ENCODE peak calls at places on chromosomes 12 and 14, in six cellular contexts. F is H1, M is sigmoid colon, Z is right lobe of liver, O is GM06990, E is WTC11. H is an unnamed sample.

GRCh38 chr12:68623059-68623458 is 12.4 kb downstream of the RAP1B start:
- DNase-seq in Z (no peak), M (no peak), F (no peak), O (no peak), E (no peak), H (no peak)

GRCh38 chr14:75274045-75274898 is 4.4 kb upstream of the FOS start:
- DNase-seq in Z (no peak), E (no peak), O (no peak), F (no peak), M (no peak), H (no peak)

GRCh38 chr14:77310041-77310440 is 10.6 kb downstream of the POMT2 start:
- DNase-seq in E (no peak), Z (no peak), O (no peak), F (no peak), M (no peak), H (no peak)

GRCh38 chr12:26810330-26810729 is 22.7 kb downstream of the ITPR2 start:
- DNase-seq in M (peak), Z (no peak), O (no peak), E (peak), F (no peak), H (no peak)

GRCh38 chr12:101856030-101856429 is 21.4 kb upstream of the DRAM1 start:
- DNase-seq in F (no peak), Z (no peak), O (no peak), E (no peak), M (no peak), H (no peak)

GRCh38 chr12:125239563-125239962 is 174.3 kb downstream of the AACS start:
- DNase-seq in E (no peak), M (no peak), Z (no peak), O (no peak), F (no peak), H (no peak)

GRCh38 chr14:98015921-98016320 is 1218.7 kb downstream of the VRK1 start:
- DNase-seq in F (no peak), O (no peak), Z (no peak), M (no peak), E (no peak), H (no peak)

GRCh38 chr12:116894913-116895312 is 13.7 kb upstream of the HRK start:
- DNase-seq in E (no peak), O (no peak), M (no peak), Z (no peak), F (no peak), H (no peak)

GRCh38 chr12:65275627-65276026 is 2.9 kb upstream of the MSRB3 start:
- DNase-seq in F (no peak), O (no peak), Z (no peak), E (no peak), M (no peak), H (no peak)

GRCh38 chr12:117188961-117189724 is 1.1 kb downstream of the FBXO21 start:
- DNase-seq in Z (no peak), O (no peak), E (no peak), F (no peak), M (no peak), H (no peak)

GRCh38 chr12:3398196-3398789 is 92.7 kb upstream of the PRMT8 start:
- DNase-seq in M (no peak), F (no peak), O (no peak), E (no peak), Z (no peak), H (no peak)

GRCh38 chr14:95327558-95328374 is 8.1 kb upstream of the CLMN start:
- DNase-seq in F (no peak), O (peak), Z (no peak), M (no peak), E (no peak), H (no peak)

GRCh38 chr12:91335724-91336123 is 153.1 kb upstream of the DCN start:
- DNase-seq in O (no peak), F (no peak), E (no peak), M (no peak), Z (no peak), H (no peak)

GRCh38 chr12:120944645-120945217 is 33.6 kb upstream of the HNF1A start:
- DNase-seq in Z (no peak), O (peak), M (no peak), E (peak), F (peak), H (peak)

GRCh38 chr12:3077572-3078081 is 448 bp downstream of the TSPAN9 start:
- DNase-seq in Z (no peak), F (no peak), E (peak), M (peak), O (no peak), H (no peak)

GRCh38 chr12:75774309-75775052 is 257.1 kb downstream of the PHLDA1 start:
- DNase-seq in E (no peak), M (no peak), F (no peak), O (peak), Z (no peak), H (no peak)

GRCh38 chr14:54685286-54685845 is 118.4 kb downstream of the SAMD4A start:
- DNase-seq in O (no peak), M (no peak), F (no peak), Z (no peak), E (no peak), H (no peak)

GRCh38 chr14:100430571-100430970 is 107.4 kb downstream of the SLC25A47 start:
- DNase-seq in F (no peak), M (peak), E (no peak), Z (no peak), O (no peak), H (no peak)

GRCh38 chr14:81384900-81385299 is 15.2 kb downstream of the STON2 start:
- DNase-seq in O (no peak), F (no peak), M (no peak), Z (no peak), E (no peak), H (no peak)

GRCh38 chr12:5022465-5023061 is 21.1 kb upstream of the KCNA5 start:
- DNase-seq in F (peak), O (no peak), E (peak), Z (no peak), M (no peak), H (peak)

GRCh38 chr14:32469388-32470160 is 140.5 kb downstream of the AKAP6 start:
- DNase-seq in E (no peak), M (no peak), Z (no peak), F (no peak), O (no peak), H (no peak)

GRCh38 chr12:106006940-106007339 is 131.8 kb downstream of the NUAK1 start:
- DNase-seq in Z (no peak), F (no peak), E (no peak), O (no peak), M (no peak), H (no peak)

GRCh38 chr14:67663633-67664032 is 10.8 kb downstream of the VTI1B start:
- DNase-seq in Z (no peak), M (no peak), E (no peak), F (no peak), O (no peak), H (no peak)

GRCh38 chr12:113203852-113204760 is 17.2 kb upstream of the TPCN1 start:
- DNase-seq in E (no peak), O (no peak), M (no peak), F (no peak), Z (no peak), H (no peak)

GRCh38 chr12:69534389-69534822 is 50.9 kb upstream of the CCT2 start:
- DNase-seq in E (peak), Z (no peak), M (peak), O (no peak), F (peak), H (peak)

GRCh38 chr12:117142094-117142493 is 42.9 kb upstream of the TESC start:
- DNase-seq in O (no peak), E (no peak), M (no peak), F (no peak), Z (no peak), H (no peak)

GRCh38 chr12:65300067-65300466 is 21.6 kb downstream of the MSRB3 start:
- DNase-seq in F (no peak), E (no peak), Z (no peak), O (no peak), M (no peak), H (no peak)

GRCh38 chr12:11658796-11659195 is 9.3 kb downstream of the ETV6 start:
- DNase-seq in Z (no peak), O (no peak), M (no peak), E (no peak), F (no peak), H (no peak)

GRCh38 chr12:123798518-123798917 is 36.4 kb downstream of the DNAH10 start:
- DNase-seq in E (no peak), O (no peak), Z (no peak), M (no peak), F (no peak), H (no peak)

GRCh38 chr12:123807002-123807401 is 44.9 kb downstream of the DNAH10 start:
- DNase-seq in M (no peak), Z (no peak), F (no peak), O (no peak), E (no peak), H (no peak)

GRCh38 chr12:123805119-123805518 is 43.0 kb downstream of the DNAH10 start:
- DNase-seq in E (no peak), F (no peak), O (no peak), Z (no peak), M (no peak), H (no peak)

GRCh38 chr12:123799227-123799626 is 37.1 kb downstream of the DNAH10 start:
- DNase-seq in Z (no peak), M (no peak), O (no peak), E (no peak), F (no peak), H (no peak)

DNA sequence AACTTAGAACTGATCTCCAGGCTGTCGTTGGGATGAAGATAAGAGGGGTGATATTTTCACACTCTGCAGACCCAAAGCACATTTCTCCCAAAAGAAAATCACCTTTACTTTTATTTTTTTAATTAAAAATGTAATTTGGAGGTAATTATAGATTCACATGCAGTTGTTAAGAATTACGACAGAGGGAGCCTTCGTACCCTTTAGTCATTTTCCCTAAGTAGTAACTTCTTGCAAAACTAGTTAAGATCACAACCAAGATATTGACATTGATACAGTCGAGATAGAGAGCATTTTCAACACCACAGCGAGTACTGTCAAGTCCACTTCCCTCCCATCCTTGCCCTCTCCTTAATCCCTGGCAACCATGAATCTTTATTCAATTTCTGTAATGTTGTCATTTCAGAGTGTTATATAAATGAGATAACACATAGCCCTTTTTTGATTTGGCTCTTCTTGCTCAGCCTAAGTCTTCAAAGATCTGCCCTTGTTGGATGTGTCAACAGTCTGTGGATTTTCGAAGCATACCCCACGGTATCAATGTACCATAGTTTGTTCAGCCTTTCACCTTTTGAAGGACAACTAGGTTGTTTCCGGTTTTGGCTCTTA is 39.6 kb downstream of the DNAH10 start:
- DNase-seq in F (no peak), E (no peak), M (no peak), O (no peak), Z (no peak), H (no peak)
- TF ChIP-seq CTCF in F (no peak), E (no peak), M (no peak), O (peak), Z (peak), H (peak)

GRCh38 chr12:85147331-85147730 is 111.2 kb downstream of the LRRIQ1 start:
- DNase-seq in M (no peak), F (no peak), Z (no peak), E (no peak), O (no peak), H (no peak)
- TF ChIP-seq CTCF in M (no peak), F (no peak), Z (no peak), E (no peak), O (no peak), H (no peak)

GRCh38 chr12:52975204-52975603 is 26.3 kb downstream of the KRT18 start:
- DNase-seq in E (no peak), F (no peak), Z (no peak), O (no peak), M (no peak), H (no peak)

GRCh38 chr12:52976574-52977071 is 27.7 kb downstream of the KRT18 start:
- DNase-seq in M (no peak), F (no peak), O (no peak), Z (no peak), E (no peak), H (peak)

GRCh38 chr12:52971701-52972329 is 22.9 kb downstream of the KRT18 start:
- DNase-seq in O (no peak), M (no peak), F (no peak), E (no peak), Z (no peak), H (no peak)

GRCh38 chr12:52977195-52977594 is 28.3 kb downstream of the KRT18 start:
- DNase-seq in E (no peak), F (no peak), M (no peak), O (no peak), Z (no peak), H (no peak)

DNA sequence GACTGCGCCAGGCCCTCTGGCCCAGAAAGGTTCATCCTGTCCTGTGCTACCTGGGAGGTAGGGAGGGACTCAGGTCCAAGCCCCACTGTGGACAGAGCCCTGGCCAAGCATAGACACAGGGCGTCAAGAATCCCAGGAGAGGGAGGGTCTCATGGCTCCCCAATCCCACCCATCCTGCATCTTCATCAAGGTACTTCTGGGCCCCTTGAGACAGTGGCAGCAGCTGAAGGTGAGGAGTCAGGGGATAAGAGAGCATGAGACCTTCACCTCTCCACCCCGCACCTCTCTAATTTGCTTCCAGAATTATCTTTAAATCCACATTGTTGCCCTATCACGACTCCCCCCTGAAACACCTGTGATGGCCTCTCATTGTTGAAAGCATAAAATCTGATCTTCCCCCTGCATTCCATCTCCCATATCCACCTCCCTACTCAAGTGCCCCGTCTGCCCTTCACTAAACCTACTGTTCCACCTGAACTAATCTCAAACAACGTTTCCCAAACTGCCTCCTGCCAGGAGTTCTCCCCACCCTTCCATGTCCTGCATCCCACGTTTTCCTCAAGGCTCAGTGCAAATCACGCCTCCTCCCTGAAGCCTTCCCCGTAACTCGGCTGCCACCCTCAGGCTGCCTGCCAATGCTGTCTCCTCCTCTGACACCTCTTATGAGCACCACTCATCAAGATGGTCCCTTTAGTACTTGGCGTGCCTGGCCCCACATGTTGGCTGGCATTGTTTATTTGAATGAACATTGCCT is 27.1 kb downstream of the KRT18 start:
- DNase-seq in M (no peak), O (no peak), Z (no peak), E (peak), F (no peak), H (no peak)
- TF ChIP-seq CTCF in M (no peak), O (no peak), Z (peak), E (no peak), F (peak), H (peak)

GRCh38 chr12:50166776-50167025 is 468 bp downstream of the CERS5 start:
- DNase-seq in F (no peak), M (peak), E (no peak), O (no peak), Z (no peak), H (no peak)

GRCh38 chr12:50162225-50162624 is 4.9 kb downstream of the CERS5 start:
- DNase-seq in M (no peak), O (no peak), E (no peak), F (no peak), Z (no peak), H (no peak)

GRCh38 chr12:50164963-50165362 is 2.2 kb downstream of the CERS5 start:
- DNase-seq in F (no peak), O (no peak), Z (no peak), E (no peak), M (no peak), H (no peak)

DNA sequence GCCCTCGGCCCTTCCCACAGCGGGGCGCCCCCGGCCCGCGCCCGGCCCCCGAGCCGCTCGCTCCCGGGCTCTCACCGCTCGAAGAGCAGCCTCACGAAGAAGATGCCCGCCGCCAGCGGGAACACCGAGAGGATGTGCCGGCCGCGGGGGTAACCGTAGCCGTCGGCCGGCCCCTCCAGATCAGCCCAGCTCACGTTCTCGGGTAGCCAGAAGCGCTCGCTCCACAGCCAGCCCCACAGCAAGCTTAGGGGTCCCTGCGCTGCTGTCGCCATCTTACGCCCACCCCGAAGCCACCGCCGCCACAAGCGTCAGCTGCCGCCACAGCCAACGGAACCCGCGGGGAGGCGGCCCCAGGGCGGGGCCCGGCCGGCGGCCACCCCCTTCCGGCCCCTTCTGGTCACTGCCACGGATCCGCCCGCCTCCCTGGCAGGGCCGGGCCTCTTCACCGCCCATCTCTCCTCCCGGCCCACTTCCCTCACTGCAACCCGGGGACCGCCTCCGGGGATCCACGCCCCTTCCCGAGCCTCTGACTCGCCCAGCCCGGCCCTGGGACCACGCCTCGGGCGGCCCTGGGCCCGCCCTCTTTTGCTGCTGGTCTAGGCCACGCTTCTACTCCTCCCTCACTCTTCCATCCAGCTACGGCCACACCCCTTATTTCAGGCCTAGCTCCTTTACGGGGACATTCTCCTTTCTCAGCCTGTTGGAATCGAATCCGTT is at the start of gene CERS5:
- DNase-seq in F (peak), E (peak), Z (peak), O (peak), M (peak), H (peak)
- TF ChIP-seq CTCF in F (no peak), E (peak), Z (peak), O (no peak), M (peak), H (peak)

DNA sequence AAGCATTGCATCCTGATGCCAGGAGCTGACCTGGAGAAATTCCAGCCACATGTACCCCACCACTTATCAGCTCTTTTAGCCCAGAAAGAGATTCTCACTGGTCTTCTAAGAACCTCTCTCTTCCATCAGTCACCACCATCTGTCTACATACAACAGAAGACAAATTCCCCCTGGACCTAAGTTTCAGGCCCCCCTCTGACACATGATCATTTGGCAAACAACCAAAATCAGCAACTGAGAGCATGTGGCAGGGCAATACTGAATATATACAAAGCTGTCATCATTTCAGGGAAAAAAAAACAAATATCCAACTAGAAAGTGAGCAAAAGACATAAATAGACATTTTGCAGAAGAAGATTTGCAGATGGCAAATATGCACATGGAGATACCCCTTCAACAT is 180.2 kb downstream of the FOXN3 start:
- DNase-seq in F (no peak), Z (no peak), O (no peak), E (no peak), M (no peak), H (no peak)
- TF ChIP-seq CTCF in F (no peak), Z (no peak), O (no peak), E (no peak), M (no peak), H (no peak)

GRCh38 chr12:54935235-54935951 is 49.2 kb downstream of the TESPA1 start:
- DNase-seq in E (no peak), Z (no peak), F (no peak), O (peak), M (no peak), H (no peak)
- TF ChIP-seq CTCF in E (no peak), Z (no peak), F (no peak), O (peak), M (no peak), H (no peak)

DNA sequence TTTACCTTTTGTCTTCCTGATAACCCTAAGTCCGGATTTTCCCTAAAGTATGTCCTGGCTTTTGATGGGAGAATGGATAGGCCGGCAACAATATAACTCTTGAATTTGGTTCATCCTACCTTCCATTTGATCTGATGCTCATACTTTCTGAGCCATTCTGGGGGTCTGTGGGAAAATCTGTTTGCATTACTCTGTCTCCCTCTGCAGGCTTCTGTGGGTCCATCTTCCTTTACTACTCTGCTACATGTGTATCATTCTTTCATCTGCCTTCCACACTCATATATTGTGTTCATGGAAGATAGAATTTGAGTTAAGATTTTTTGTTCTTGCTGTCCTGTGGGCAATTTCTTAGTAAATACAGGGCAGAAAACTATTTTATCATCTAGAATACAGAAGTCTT is 101.5 kb downstream of the NAV3 start:
- DNase-seq in M (no peak), O (no peak), F (no peak), E (no peak), Z (no peak), H (no peak)
- TF ChIP-seq CTCF in M (no peak), O (peak), F (no peak), E (peak), Z (no peak), H (peak)